ENCODE peak calls at places on chromosomes 16 and 17, in six cellular contexts. X, Q, A, M, G and C are unnamed samples.

GRCh38 chr17:37107406-37108083 is 158.8 kb downstream of the AATF start:
- DNase-seq in X (no peak), Q (peak; percentile 86), A (no peak), M (no peak), G (no peak), C (no peak)

GRCh38 chr17:40553694-40554534 is 11.4 kb downstream of the CCR7 start:
- DNase-seq in X (no peak), Q (peak; percentile 46), A (no peak), M (no peak), G (no peak), C (peak; percentile 18)

GRCh38 chr16:72530434-72530833 is 358.5 kb upstream of the PMFBP1 start:
- DNase-seq in X (no peak), Q (no peak), A (no peak), M (peak; percentile 17), G (peak; percentile 10), C (no peak)

GRCh38 chr16:84181144-84181915 is 5.5 kb downstream of the TAF1C start:
- DNase-seq in X (no peak), Q (peak; percentile 81), A (no peak), M (no peak), G (no peak), C (no peak)

GRCh38 chr16:89562027-89562599 is 1.6 kb downstream of the RPL13 start:
- DNase-seq in X (no peak), Q (no peak), A (no peak), M (no peak), G (no peak), C (no peak)

GRCh38 chr16:87043273-87044030 is 273.7 kb downstream of the C16orf95 start:
- DNase-seq in X (no peak), Q (no peak), A (no peak), M (no peak), G (no peak), C (no peak)

GRCh38 chr16:23382279-23382678 is 70.7 kb downstream of the COG7 start:
- DNase-seq in X (no peak), Q (no peak), A (no peak), M (no peak), G (no peak), C (no peak)

GRCh38 chr17:6212766-6213165 is 142.6 kb downstream of the WSCD1 start:
- DNase-seq in X (no peak), Q (no peak), A (no peak), M (no peak), G (no peak), C (no peak)

GRCh38 chr16:2966043-2966802 is 2.1 kb downstream of the KREMEN2 start:
- DNase-seq in X (no peak), Q (peak; percentile 54), A (no peak), M (no peak), G (no peak), C (no peak)

GRCh38 chr16:64440005-64440404 is 681.9 kb downstream of the CDH11 start:
- DNase-seq in X (no peak), Q (no peak), A (no peak), M (no peak), G (no peak), C (no peak)

GRCh38 chr17:13833921-13834320 is 232.2 kb upstream of the HS3ST3A1 start:
- DNase-seq in X (no peak), Q (no peak), A (no peak), M (no peak), G (no peak), C (no peak)

GRCh38 chr17:41420134-41420533 is 4.3 kb downstream of the KRT37 start:
- DNase-seq in X (no peak), Q (no peak), A (no peak), M (no peak), G (no peak), C (no peak)

GRCh38 chr16:4246777-4247476 is 5.0 kb upstream of the SRL start:
- DNase-seq in X (no peak), Q (no peak), A (no peak), M (no peak), G (no peak), C (no peak)

GRCh38 chr16:73697336-73697735 is 599.3 kb upstream of the PSMD7 start:
- DNase-seq in X (peak; percentile 28), Q (no peak), A (no peak), M (no peak), G (no peak), C (no peak)

GRCh38 chr17:64296246-64296645 is 33.2 kb upstream of the TEX2 start:
- DNase-seq in X (no peak), Q (no peak), A (no peak), M (no peak), G (no peak), C (no peak)

GRCh38 chr17:80737106-80738019 is 192.7 kb downstream of the RPTOR start:
- DNase-seq in X (no peak), Q (no peak), A (no peak), M (no peak), G (peak; percentile 84), C (no peak)

GRCh38 chr17:5619088-5619740 is 34.9 kb upstream of the NLRP1 start:
- DNase-seq in X (no peak), Q (peak; percentile 33), A (no peak), M (peak; percentile 99), G (peak; percentile 33), C (no peak)

GRCh38 chr17:48679385-48680096 is 42.8 kb downstream of the PRAC1 start:
- DNase-seq in X (no peak), Q (no peak), A (no peak), M (no peak), G (no peak), C (no peak)